ENCODE peak calls at places on chromosome 20, in nine cellular contexts. One of them, this sample, is unnamed.

GRCh38 chr20:17854307-17854903 is 114.2 kb downstream of the SNX5 start:
- DNase-seq in NB4: peak; percentile 25
- DNase-seq in tibial nerve: peak; percentile 47
- DNase-seq in heart left ventricle: no peak
- DNase-seq in adrenal gland: peak; percentile 60
- DNase-seq in endothelial cell of umbilical vein: peak; percentile 55
- DNase-seq in right lobe of liver: peak; percentile 73
- DNase-seq in ovary: peak; percentile 73
- DNase-seq in esophagus squamous epithelium: no peak
- DNase-seq in this sample: no peak

GRCh38 chr20:21702553-21703467 is 2.7 kb upstream of the PAX1 start:
- DNase-seq in NB4: peak; percentile 59
- DNase-seq in tibial nerve: peak; percentile 54
- DNase-seq in heart left ventricle: peak; percentile 71
- DNase-seq in adrenal gland: peak; percentile 29
- DNase-seq in endothelial cell of umbilical vein: peak; percentile 41
- DNase-seq in right lobe of liver: peak; percentile 54
- DNase-seq in ovary: peak; percentile 57
- DNase-seq in esophagus squamous epithelium: no peak
- DNase-seq in this sample: peak; percentile 92

GRCh38 chr20:31485450-31486339 is 10.6 kb downstream of the REM1 start:
- DNase-seq in NB4: peak; percentile 39
- DNase-seq in tibial nerve: peak; percentile 53
- DNase-seq in heart left ventricle: peak; percentile 83
- DNase-seq in adrenal gland: peak; percentile 54
- DNase-seq in endothelial cell of umbilical vein: peak; percentile 70
- DNase-seq in right lobe of liver: peak; percentile 63
- DNase-seq in ovary: peak; percentile 84
- DNase-seq in esophagus squamous epithelium: no peak
- DNase-seq in this sample: peak; percentile 92

GRCh38 chr20:38800882-38801281 is 4.6 kb upstream of the PPP1R16B start:
- DNase-seq in NB4: no peak
- DNase-seq in tibial nerve: no peak
- DNase-seq in heart left ventricle: no peak
- DNase-seq in adrenal gland: no peak
- DNase-seq in endothelial cell of umbilical vein: no peak
- DNase-seq in right lobe of liver: no peak
- DNase-seq in ovary: no peak
- DNase-seq in esophagus squamous epithelium: no peak
- DNase-seq in this sample: no peak

GRCh38 chr20:62805365-62805710 is 703 bp downstream of the OGFR start:
- DNase-seq in NB4: peak; percentile 49
- DNase-seq in tibial nerve: no peak
- DNase-seq in heart left ventricle: no peak
- DNase-seq in adrenal gland: no peak
- DNase-seq in endothelial cell of umbilical vein: no peak
- DNase-seq in right lobe of liver: no peak
- DNase-seq in ovary: no peak
- DNase-seq in esophagus squamous epithelium: no peak
- DNase-seq in this sample: no peak

GRCh38 chr20:8434326-8434876 is 302.3 kb downstream of the PLCB1 start:
- DNase-seq in NB4: peak; percentile 52
- DNase-seq in tibial nerve: no peak
- DNase-seq in heart left ventricle: no peak
- DNase-seq in adrenal gland: no peak
- DNase-seq in endothelial cell of umbilical vein: no peak
- DNase-seq in right lobe of liver: no peak
- DNase-seq in ovary: no peak
- DNase-seq in esophagus squamous epithelium: no peak
- DNase-seq in this sample: no peak

GRCh38 chr20:18527836-18528235 is 20.1 kb downstream of the SEC23B start:
- DNase-seq in NB4: no peak
- DNase-seq in tibial nerve: no peak
- DNase-seq in heart left ventricle: no peak
- DNase-seq in adrenal gland: no peak
- DNase-seq in endothelial cell of umbilical vein: no peak
- DNase-seq in right lobe of liver: no peak
- DNase-seq in ovary: no peak
- DNase-seq in esophagus squamous epithelium: no peak
- DNase-seq in this sample: no peak

GRCh38 chr20:37239026-37239451 is 22.6 kb downstream of the GHRH start:
- DNase-seq in NB4: no peak
- DNase-seq in tibial nerve: no peak
- DNase-seq in heart left ventricle: no peak
- DNase-seq in adrenal gland: no peak
- DNase-seq in endothelial cell of umbilical vein: no peak
- DNase-seq in right lobe of liver: no peak
- DNase-seq in ovary: no peak
- DNase-seq in esophagus squamous epithelium: no peak
- DNase-seq in this sample: peak; percentile 12

GRCh38 chr20:651713-652610 is 1.0 kb downstream of the SRXN1 start:
- DNase-seq in NB4: peak; percentile 54
- DNase-seq in tibial nerve: no peak
- DNase-seq in heart left ventricle: no peak
- DNase-seq in adrenal gland: peak; percentile 29
- DNase-seq in endothelial cell of umbilical vein: no peak
- DNase-seq in right lobe of liver: no peak
- DNase-seq in ovary: no peak
- DNase-seq in esophagus squamous epithelium: no peak
- DNase-seq in this sample: no peak

GRCh38 chr20:24993337-24994185 is 1.0 kb upstream of the APMAP start:
- DNase-seq in NB4: peak; percentile 32
- DNase-seq in tibial nerve: no peak
- DNase-seq in heart left ventricle: no peak
- DNase-seq in adrenal gland: no peak
- DNase-seq in endothelial cell of umbilical vein: peak; percentile 41
- DNase-seq in right lobe of liver: no peak
- DNase-seq in ovary: no peak
- DNase-seq in esophagus squamous epithelium: no peak
- DNase-seq in this sample: no peak

DNA sequence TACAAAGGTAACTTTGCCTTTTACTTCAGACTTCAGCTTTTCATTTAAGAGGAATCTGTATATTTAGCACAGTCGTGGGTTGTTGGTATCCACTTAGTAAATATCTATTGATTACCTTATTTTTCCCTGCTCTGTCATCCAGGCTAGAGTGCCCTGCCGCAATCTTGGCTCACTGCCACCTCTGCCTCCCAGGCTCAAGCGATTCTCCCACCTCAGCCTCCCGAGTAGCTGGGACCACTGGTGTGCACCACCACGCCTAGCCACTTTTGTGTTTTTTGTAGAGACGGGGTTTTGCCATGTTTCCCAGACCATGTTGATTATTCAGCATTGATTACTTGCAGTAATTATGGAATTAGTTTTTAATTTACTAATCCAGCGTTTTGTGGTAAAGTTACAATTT is 41.3 kb downstream of the MACROD2 start:
- DNase-seq in NB4: no peak
- DNase-seq in tibial nerve: no peak
- DNase-seq in heart left ventricle: no peak
- DNase-seq in adrenal gland: no peak
- DNase-seq in endothelial cell of umbilical vein: no peak
- DNase-seq in right lobe of liver: no peak
- DNase-seq in ovary: no peak
- DNase-seq in esophagus squamous epithelium: no peak
- DNase-seq in this sample: no peak
- TF ChIP-seq CTCF in NB4: no peak
- TF ChIP-seq CTCF in tibial nerve: no peak
- TF ChIP-seq CTCF in heart left ventricle: no peak
- TF ChIP-seq CTCF in adrenal gland: no peak
- TF ChIP-seq CTCF in endothelial cell of umbilical vein: no peak
- TF ChIP-seq CTCF in right lobe of liver: no peak
- TF ChIP-seq CTCF in ovary: no peak
- TF ChIP-seq CTCF in esophagus squamous epithelium: no peak
- TF ChIP-seq CTCF in this sample: no peak

DNA sequence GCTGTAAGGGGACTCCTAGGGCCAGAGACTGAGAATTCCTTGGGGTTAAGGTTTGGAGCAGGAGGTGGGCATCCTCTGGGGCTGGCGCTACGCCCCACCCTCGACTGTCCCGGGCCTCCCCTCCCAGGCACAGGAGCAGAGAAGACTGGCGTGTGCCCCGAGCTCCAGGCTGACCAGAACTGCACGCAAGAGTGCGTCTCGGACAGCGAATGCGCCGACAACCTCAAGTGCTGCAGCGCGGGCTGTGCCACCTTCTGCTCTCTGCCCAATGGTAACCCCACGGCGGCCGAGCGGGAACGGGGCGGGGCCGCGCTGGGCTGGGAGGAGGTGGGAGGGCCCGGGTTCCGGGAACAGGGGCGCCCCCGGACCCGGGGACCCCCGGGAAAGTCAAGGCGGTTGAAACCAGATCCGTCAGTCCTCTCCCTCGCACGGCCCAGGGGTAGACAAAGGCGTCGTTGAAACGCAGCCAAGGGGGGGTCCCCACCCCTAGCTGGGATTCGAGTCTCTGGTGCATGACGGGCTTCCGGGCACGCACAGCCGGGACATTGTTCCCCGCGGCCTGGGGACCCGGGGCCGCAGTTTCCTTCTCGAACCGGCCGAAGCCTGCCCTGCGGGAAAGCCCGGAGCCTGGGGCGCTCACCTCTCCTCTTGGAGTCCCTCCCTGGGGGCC is 844 bp downstream of the WFDC2 start:
- DNase-seq in NB4: peak; percentile 44
- DNase-seq in tibial nerve: no peak
- DNase-seq in heart left ventricle: peak; percentile 67
- DNase-seq in adrenal gland: no peak
- DNase-seq in endothelial cell of umbilical vein: no peak
- DNase-seq in right lobe of liver: peak; percentile 37
- DNase-seq in ovary: peak; percentile 50
- DNase-seq in esophagus squamous epithelium: no peak
- DNase-seq in this sample: peak; percentile 89
- H3K4me3 ChIP-seq in NB4: peak overlapping the region; percentile 43
- H3K4me3 ChIP-seq in tibial nerve: peak overlapping the region; percentile 34
- H3K4me3 ChIP-seq in heart left ventricle: peak overlapping the region; percentile 50
- H3K4me3 ChIP-seq in adrenal gland: peak overlapping the region; percentile 62
- H3K4me3 ChIP-seq in endothelial cell of umbilical vein: no peak overlapping the region
- H3K4me3 ChIP-seq in right lobe of liver: peak overlapping the region; percentile 4
- H3K4me3 ChIP-seq in ovary: peak overlapping the region; percentile 43
- H3K4me3 ChIP-seq in esophagus squamous epithelium: peak overlapping the region; percentile 70
- H3K4me3 ChIP-seq in this sample: peak overlapping the region; percentile 2

DNA sequence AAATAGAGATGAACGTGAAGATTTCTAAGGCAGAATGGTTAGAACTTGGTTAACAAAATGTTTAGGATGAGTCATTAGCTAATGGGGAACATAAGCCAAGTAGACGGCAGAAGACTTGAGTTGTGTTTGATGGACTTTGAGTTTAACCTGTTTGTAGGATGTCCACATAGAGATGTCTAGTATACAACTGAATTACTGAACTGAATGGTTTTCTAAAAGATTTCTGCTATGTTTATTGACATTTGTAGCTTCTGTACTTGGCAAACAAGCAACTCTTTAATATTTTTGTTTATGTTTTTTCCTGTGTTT is 54.5 kb upstream of the DYNLRB1 start:
- DNase-seq in NB4: no peak
- DNase-seq in tibial nerve: no peak
- DNase-seq in heart left ventricle: no peak
- DNase-seq in adrenal gland: no peak
- DNase-seq in endothelial cell of umbilical vein: no peak
- DNase-seq in right lobe of liver: no peak
- DNase-seq in ovary: no peak
- DNase-seq in esophagus squamous epithelium: no peak
- DNase-seq in this sample: no peak
- TF ChIP-seq POLR2A in NB4: no peak
- TF ChIP-seq POLR2A in tibial nerve: no peak
- TF ChIP-seq POLR2A in heart left ventricle: no peak
- TF ChIP-seq POLR2A in adrenal gland: no peak
- TF ChIP-seq POLR2A in endothelial cell of umbilical vein: no peak
- TF ChIP-seq POLR2A in right lobe of liver: no peak
- TF ChIP-seq POLR2A in ovary: no peak
- TF ChIP-seq POLR2A in esophagus squamous epithelium: no peak
- TF ChIP-seq POLR2A in this sample: no peak

DNA sequence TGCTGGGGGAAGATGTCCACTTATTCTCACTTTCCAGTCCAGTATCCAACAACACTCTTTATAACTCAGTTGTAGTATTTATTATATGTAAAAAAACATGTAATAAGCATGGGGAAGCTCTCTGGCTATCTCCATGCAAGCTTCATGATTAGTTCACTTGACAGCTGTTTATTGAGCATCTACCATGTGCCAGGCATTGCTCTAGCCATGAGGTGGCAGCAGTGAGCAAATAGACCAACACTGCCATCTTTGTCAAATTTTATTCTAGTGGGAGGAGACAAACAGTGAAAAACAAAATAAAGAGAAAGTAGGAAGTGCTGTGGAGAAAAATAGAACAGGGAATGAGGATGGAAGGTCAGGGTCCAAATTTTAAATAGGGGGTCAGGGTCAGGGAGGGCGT is 131.8 kb downstream of the CFAP61 start:
- DNase-seq in NB4: peak; percentile 42
- DNase-seq in tibial nerve: no peak
- DNase-seq in heart left ventricle: no peak
- DNase-seq in adrenal gland: no peak
- DNase-seq in endothelial cell of umbilical vein: no peak
- DNase-seq in right lobe of liver: no peak
- DNase-seq in ovary: no peak
- DNase-seq in esophagus squamous epithelium: no peak
- DNase-seq in this sample: no peak
- TF ChIP-seq CTCF in NB4: peak; percentile 60
- TF ChIP-seq CTCF in tibial nerve: no peak
- TF ChIP-seq CTCF in heart left ventricle: peak; percentile 5
- TF ChIP-seq CTCF in adrenal gland: no peak
- TF ChIP-seq CTCF in endothelial cell of umbilical vein: peak; percentile 20
- TF ChIP-seq CTCF in right lobe of liver: no peak
- TF ChIP-seq CTCF in ovary: no peak
- TF ChIP-seq CTCF in esophagus squamous epithelium: no peak
- TF ChIP-seq CTCF in this sample: no peak